ENCODE peak calls at places on chromosomes 3 and 15, in nine cellular contexts. One of them, this sample, is unnamed.
A peak's percentile ranks its signal among the peaks of the same experiment; 100 is the strongest.

GRCh38 chr3:123421353-123422174 is 27.3 kb downstream of the ADCY5 start:
- DNase-seq in aorta: peak; percentile 51
- DNase-seq in mesendoderm: no peak
- DNase-seq in colonic mucosa: peak; percentile 53
- DNase-seq in Panc1: no peak
- DNase-seq in lower lobe of right lung: no peak
- DNase-seq in BE2C: peak; percentile 67
- DNase-seq in heart right ventricle: peak; percentile 61
- DNase-seq in fibroblast of lung: no peak
- DNase-seq in this sample: no peak

GRCh38 chr15:76866716-76867321 is 38.3 kb downstream of the SCAPER start:
- DNase-seq in mesendoderm: peak; percentile 30
- DNase-seq in heart right ventricle: no peak
- DNase-seq in colonic mucosa: no peak
- DNase-seq in aorta: no peak
- DNase-seq in Panc1: peak; percentile 5
- DNase-seq in fibroblast of lung: peak; percentile 66
- DNase-seq in lower lobe of right lung: no peak
- DNase-seq in BE2C: peak; percentile 20
- DNase-seq in this sample: peak; percentile 45

GRCh38 chr3:18743761-18744160 is 318.6 kb upstream of the SATB1 start:
- DNase-seq in fibroblast of lung: no peak
- DNase-seq in aorta: no peak
- DNase-seq in Panc1: no peak
- DNase-seq in lower lobe of right lung: no peak
- DNase-seq in BE2C: no peak
- DNase-seq in mesendoderm: no peak
- DNase-seq in heart right ventricle: no peak
- DNase-seq in colonic mucosa: no peak
- DNase-seq in this sample: no peak

GRCh38 chr3:62587579-62588031 is 214.3 kb upstream of the FEZF2 start:
- DNase-seq in mesendoderm: no peak
- DNase-seq in colonic mucosa: no peak
- DNase-seq in Panc1: no peak
- DNase-seq in heart right ventricle: no peak
- DNase-seq in aorta: no peak
- DNase-seq in fibroblast of lung: peak; percentile 98
- DNase-seq in BE2C: peak; percentile 80
- DNase-seq in lower lobe of right lung: no peak
- DNase-seq in this sample: peak; percentile 99

GRCh38 chr15:36066757-36067156 is 512.7 kb upstream of the CDIN1 start:
- DNase-seq in Panc1: no peak
- DNase-seq in colonic mucosa: no peak
- DNase-seq in aorta: no peak
- DNase-seq in heart right ventricle: no peak
- DNase-seq in fibroblast of lung: no peak
- DNase-seq in mesendoderm: no peak
- DNase-seq in BE2C: no peak
- DNase-seq in lower lobe of right lung: no peak
- DNase-seq in this sample: no peak

GRCh38 chr3:44883999-44884431 is 9.6 kb downstream of the TGM4 start:
- DNase-seq in BE2C: no peak
- DNase-seq in heart right ventricle: no peak
- DNase-seq in lower lobe of right lung: no peak
- DNase-seq in fibroblast of lung: peak; percentile 89
- DNase-seq in mesendoderm: peak; percentile 88
- DNase-seq in Panc1: peak; percentile 65
- DNase-seq in colonic mucosa: no peak
- DNase-seq in aorta: no peak
- DNase-seq in this sample: peak; percentile 95

GRCh38 chr3:97952280-97952679 is 20.0 kb downstream of the RIOX2 start:
- DNase-seq in lower lobe of right lung: peak; percentile 60
- DNase-seq in fibroblast of lung: peak; percentile 92
- DNase-seq in BE2C: no peak
- DNase-seq in aorta: peak; percentile 58
- DNase-seq in mesendoderm: no peak
- DNase-seq in Panc1: no peak
- DNase-seq in heart right ventricle: peak; percentile 56
- DNase-seq in colonic mucosa: peak; percentile 40
- DNase-seq in this sample: peak; percentile 74

GRCh38 chr3:71022552-71023335 is 560.8 kb downstream of the FOXP1 start:
- DNase-seq in heart right ventricle: no peak
- DNase-seq in Panc1: no peak
- DNase-seq in mesendoderm: peak; percentile 87
- DNase-seq in BE2C: no peak
- DNase-seq in colonic mucosa: no peak
- DNase-seq in fibroblast of lung: peak; percentile 29
- DNase-seq in lower lobe of right lung: no peak
- DNase-seq in aorta: no peak
- DNase-seq in this sample: no peak

GRCh38 chr15:91866971-91867372 is 13.5 kb downstream of the SLCO3A1 start:
- DNase-seq in fibroblast of lung: peak; percentile 69
- DNase-seq in colonic mucosa: no peak
- DNase-seq in lower lobe of right lung: peak; percentile 82
- DNase-seq in aorta: peak; percentile 71
- DNase-seq in mesendoderm: no peak
- DNase-seq in BE2C: no peak
- DNase-seq in Panc1: no peak
- DNase-seq in heart right ventricle: peak; percentile 67
- DNase-seq in this sample: peak; percentile 18

GRCh38 chr15:65363766-65364165 is 14.0 kb downstream of the IGDCC3 start:
- DNase-seq in lower lobe of right lung: no peak
- DNase-seq in colonic mucosa: no peak
- DNase-seq in BE2C: no peak
- DNase-seq in fibroblast of lung: no peak
- DNase-seq in aorta: no peak
- DNase-seq in Panc1: no peak
- DNase-seq in heart right ventricle: no peak
- DNase-seq in mesendoderm: no peak
- DNase-seq in this sample: no peak

GRCh38 chr3:55873523-55874254 is 386.6 kb upstream of the WNT5A start:
- DNase-seq in lower lobe of right lung: no peak
- DNase-seq in Panc1: peak; percentile 71
- DNase-seq in fibroblast of lung: peak; percentile 50
- DNase-seq in colonic mucosa: no peak
- DNase-seq in heart right ventricle: no peak
- DNase-seq in aorta: no peak
- DNase-seq in BE2C: no peak
- DNase-seq in mesendoderm: no peak
- DNase-seq in this sample: no peak

GRCh38 chr15:59158701-59159034 is 48.0 kb upstream of the LDHAL6B start:
- DNase-seq in lower lobe of right lung: peak; percentile 84
- DNase-seq in fibroblast of lung: no peak
- DNase-seq in mesendoderm: no peak
- DNase-seq in colonic mucosa: no peak
- DNase-seq in Panc1: no peak
- DNase-seq in heart right ventricle: no peak
- DNase-seq in BE2C: no peak
- DNase-seq in aorta: no peak
- DNase-seq in this sample: no peak

GRCh38 chr15:59166601-59167265 is 39.9 kb upstream of the LDHAL6B start:
- DNase-seq in Panc1: no peak
- DNase-seq in colonic mucosa: no peak
- DNase-seq in heart right ventricle: no peak
- DNase-seq in mesendoderm: no peak
- DNase-seq in lower lobe of right lung: no peak
- DNase-seq in aorta: no peak
- DNase-seq in BE2C: no peak
- DNase-seq in fibroblast of lung: no peak
- DNase-seq in this sample: no peak

GRCh38 chr3:112132554-112132953 is 494 bp downstream of the GCSAM start:
- DNase-seq in mesendoderm: no peak
- DNase-seq in BE2C: no peak
- DNase-seq in heart right ventricle: no peak
- DNase-seq in lower lobe of right lung: no peak
- DNase-seq in colonic mucosa: no peak
- DNase-seq in aorta: no peak
- DNase-seq in Panc1: no peak
- DNase-seq in fibroblast of lung: no peak
- DNase-seq in this sample: no peak

GRCh38 chr3:112132975-112133448 is at the start of gene GCSAM:
- DNase-seq in mesendoderm: no peak
- DNase-seq in colonic mucosa: peak; percentile 41
- DNase-seq in heart right ventricle: peak; percentile 18
- DNase-seq in fibroblast of lung: no peak
- DNase-seq in Panc1: no peak
- DNase-seq in lower lobe of right lung: peak; percentile 68
- DNase-seq in aorta: peak; percentile 83
- DNase-seq in BE2C: no peak
- DNase-seq in this sample: no peak

GRCh38 chr3:112132088-112132487 is 960 bp downstream of the GCSAM start:
- DNase-seq in mesendoderm: no peak
- DNase-seq in colonic mucosa: no peak
- DNase-seq in lower lobe of right lung: no peak
- DNase-seq in Panc1: no peak
- DNase-seq in fibroblast of lung: no peak
- DNase-seq in heart right ventricle: no peak
- DNase-seq in BE2C: no peak
- DNase-seq in aorta: no peak
- DNase-seq in this sample: no peak

GRCh38 chr3:112134335-112135124 is 1.5 kb upstream of the GCSAM start:
- DNase-seq in aorta: no peak
- DNase-seq in fibroblast of lung: peak; percentile 6
- DNase-seq in BE2C: peak; percentile 44
- DNase-seq in Panc1: no peak
- DNase-seq in lower lobe of right lung: no peak
- DNase-seq in colonic mucosa: no peak
- DNase-seq in mesendoderm: peak; percentile 40
- DNase-seq in heart right ventricle: no peak
- DNase-seq in this sample: no peak

DNA sequence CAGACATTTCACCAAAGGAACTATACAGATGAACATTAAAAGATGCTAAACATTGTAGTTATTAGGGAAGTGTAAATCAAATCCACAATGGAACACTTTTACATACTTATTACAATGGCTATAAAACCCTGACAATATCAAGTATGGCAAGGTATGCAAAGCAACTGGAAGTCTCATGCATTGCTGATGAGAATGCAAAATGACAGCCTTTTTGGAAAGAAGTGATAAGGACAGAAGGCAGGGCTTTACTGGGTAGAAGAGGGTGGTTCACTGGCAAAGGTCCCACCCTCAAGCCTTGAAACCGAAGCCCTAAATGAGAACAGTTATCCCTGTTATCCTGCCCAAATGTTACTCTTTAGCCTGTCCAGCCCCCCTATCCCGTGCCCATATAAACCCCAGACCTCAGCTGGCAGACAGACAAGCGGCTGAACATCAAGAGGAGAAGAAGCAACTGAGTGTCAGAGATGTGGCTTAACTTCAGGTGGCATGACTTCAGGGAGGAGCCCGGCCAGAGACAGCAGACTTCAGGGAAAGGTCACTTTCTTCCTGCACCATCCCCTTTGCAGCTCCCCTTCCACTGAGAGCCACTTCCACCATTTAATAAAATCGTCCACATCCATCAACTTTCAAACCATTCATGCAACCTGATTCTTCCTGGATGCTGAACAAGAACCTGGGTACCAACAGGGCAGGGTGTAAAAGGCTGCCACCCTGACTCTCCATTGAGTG is 722 bp upstream of the GCSAM start:
- DNase-seq in heart right ventricle: no peak
- DNase-seq in Panc1: no peak
- DNase-seq in BE2C: no peak
- DNase-seq in colonic mucosa: no peak
- DNase-seq in fibroblast of lung: no peak
- DNase-seq in aorta: no peak
- DNase-seq in lower lobe of right lung: no peak
- DNase-seq in mesendoderm: no peak
- DNase-seq in this sample: no peak
- H3K4me3 ChIP-seq in heart right ventricle: no peak overlapping the region
- H3K4me3 ChIP-seq in Panc1: no peak overlapping the region
- H3K4me3 ChIP-seq in BE2C: no peak overlapping the region
- H3K4me3 ChIP-seq in colonic mucosa: no peak overlapping the region
- H3K4me3 ChIP-seq in fibroblast of lung: no peak overlapping the region
- H3K4me3 ChIP-seq in aorta: no peak overlapping the region
- H3K4me3 ChIP-seq in lower lobe of right lung: no peak overlapping the region
- H3K4me3 ChIP-seq in mesendoderm: no peak overlapping the region
- H3K4me3 ChIP-seq in this sample: no peak overlapping the region

DNA sequence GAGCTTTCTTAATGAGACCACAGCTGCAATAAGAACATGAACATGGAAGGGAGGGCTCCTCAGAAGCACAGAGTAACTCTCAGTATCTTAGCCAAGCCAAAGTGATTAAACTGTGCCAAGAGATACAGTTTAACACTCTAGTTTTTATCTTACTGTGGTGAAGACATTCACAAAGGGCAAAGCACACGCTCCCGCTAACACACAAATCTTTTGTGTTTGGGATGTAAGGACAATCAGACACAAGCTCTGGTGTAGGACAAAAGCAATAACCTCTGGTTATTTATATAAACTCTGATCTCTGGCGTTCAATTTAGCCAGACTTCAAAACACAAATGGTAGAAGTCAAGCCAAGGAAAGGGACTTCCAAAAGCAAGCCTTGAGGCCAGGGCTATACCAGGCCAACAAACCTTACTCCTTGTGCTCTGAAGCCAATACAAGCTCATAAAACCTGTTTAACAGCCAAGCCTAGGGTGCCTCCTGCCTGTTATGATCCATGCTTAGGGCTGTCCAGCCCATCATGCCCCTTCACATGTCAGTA is 27.8 kb downstream of the DPH3 start:
- DNase-seq in colonic mucosa: no peak
- DNase-seq in Panc1: no peak
- DNase-seq in heart right ventricle: no peak
- DNase-seq in fibroblast of lung: peak; percentile 38
- DNase-seq in mesendoderm: no peak
- DNase-seq in aorta: no peak
- DNase-seq in BE2C: no peak
- DNase-seq in lower lobe of right lung: no peak
- DNase-seq in this sample: no peak
- H3K4me3 ChIP-seq in colonic mucosa: no peak overlapping the region
- H3K4me3 ChIP-seq in Panc1: no peak overlapping the region
- H3K4me3 ChIP-seq in heart right ventricle: no peak overlapping the region
- H3K4me3 ChIP-seq in fibroblast of lung: no peak overlapping the region
- H3K4me3 ChIP-seq in mesendoderm: no peak overlapping the region
- H3K4me3 ChIP-seq in aorta: no peak overlapping the region
- H3K4me3 ChIP-seq in BE2C: no peak overlapping the region
- H3K4me3 ChIP-seq in lower lobe of right lung: no peak overlapping the region
- H3K4me3 ChIP-seq in this sample: no peak overlapping the region

GRCh38 chr15:89167267-89168176 is 53.9 kb downstream of the RLBP1 start:
- DNase-seq in heart right ventricle: no peak
- DNase-seq in fibroblast of lung: peak; percentile 32
- DNase-seq in colonic mucosa: no peak
- DNase-seq in aorta: peak; percentile 58
- DNase-seq in lower lobe of right lung: no peak
- DNase-seq in mesendoderm: peak; percentile 80
- DNase-seq in BE2C: no peak
- DNase-seq in Panc1: peak; percentile 79
- DNase-seq in this sample: peak; percentile 33
- H3K4me3 ChIP-seq in heart right ventricle: no peak overlapping the region
- H3K4me3 ChIP-seq in fibroblast of lung: no peak overlapping the region
- H3K4me3 ChIP-seq in colonic mucosa: no peak overlapping the region
- H3K4me3 ChIP-seq in aorta: no peak overlapping the region
- H3K4me3 ChIP-seq in lower lobe of right lung: no peak overlapping the region
- H3K4me3 ChIP-seq in mesendoderm: no peak overlapping the region
- H3K4me3 ChIP-seq in BE2C: no peak overlapping the region
- H3K4me3 ChIP-seq in Panc1: no peak overlapping the region
- H3K4me3 ChIP-seq in this sample: no peak overlapping the region

DNA sequence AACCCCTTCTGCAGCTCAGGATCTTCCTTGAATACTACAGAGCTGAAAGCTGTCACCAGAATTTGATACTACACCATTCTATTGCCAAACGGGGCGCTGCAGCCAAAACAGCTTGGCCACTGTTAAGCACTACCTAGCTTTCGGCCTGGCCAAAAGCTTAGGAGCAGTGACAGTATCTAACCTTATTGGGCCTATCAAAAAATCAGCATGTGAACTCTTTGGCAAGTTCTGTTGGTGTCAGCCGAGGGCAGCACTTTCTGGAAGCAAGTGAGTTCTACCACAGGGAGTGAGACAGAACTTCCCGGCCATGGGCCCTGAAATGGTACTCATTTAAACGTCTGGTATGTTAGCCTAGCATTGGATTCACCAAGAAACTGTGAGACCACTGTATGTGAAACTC is 16.1 kb upstream of the GYG1 start:
- DNase-seq in BE2C: no peak
- DNase-seq in colonic mucosa: no peak
- DNase-seq in aorta: peak; percentile 58
- DNase-seq in mesendoderm: peak; percentile 23
- DNase-seq in Panc1: no peak
- DNase-seq in heart right ventricle: peak; percentile 59
- DNase-seq in fibroblast of lung: peak; percentile 57
- DNase-seq in lower lobe of right lung: no peak
- DNase-seq in this sample: no peak
- H3K4me3 ChIP-seq in BE2C: no peak overlapping the region
- H3K4me3 ChIP-seq in colonic mucosa: no peak overlapping the region
- H3K4me3 ChIP-seq in aorta: no peak overlapping the region
- H3K4me3 ChIP-seq in mesendoderm: no peak overlapping the region
- H3K4me3 ChIP-seq in Panc1: no peak overlapping the region
- H3K4me3 ChIP-seq in heart right ventricle: no peak overlapping the region
- H3K4me3 ChIP-seq in fibroblast of lung: peak overlapping the region; percentile 58
- H3K4me3 ChIP-seq in lower lobe of right lung: no peak overlapping the region
- H3K4me3 ChIP-seq in this sample: no peak overlapping the region